ENCODE peak calls at places on chromosomes 11 and 22, in four cellular contexts. One of them, this sample, is unnamed.

GRCh38 chr11:117045956-117046355 is 52.3 kb downstream of the SIK3 start:
- DNase-seq in substantia nigra: peak
- DNase-seq in RPMI7951: peak
- DNase-seq in sciatic nerve: no peak
- DNase-seq in this sample: no peak

GRCh38 chr11:129372609-129373488 is 2.8 kb upstream of the BARX2 start:
- DNase-seq in substantia nigra: no peak
- DNase-seq in RPMI7951: no peak
- DNase-seq in sciatic nerve: no peak
- DNase-seq in this sample: no peak

GRCh38 chr11:11422291-11423128 is 69.5 kb upstream of the CSNK2A3 start:
- DNase-seq in substantia nigra: no peak
- DNase-seq in RPMI7951: no peak
- DNase-seq in sciatic nerve: no peak
- DNase-seq in this sample: no peak

GRCh38 chr11:65559951-65560537 is 1.9 kb upstream of the LTBP3 start:
- DNase-seq in substantia nigra: no peak
- DNase-seq in RPMI7951: peak
- DNase-seq in sciatic nerve: no peak
- DNase-seq in this sample: no peak

GRCh38 chr11:62710001-62710345 is 2.5 kb downstream of the GNG3 start:
- DNase-seq in substantia nigra: no peak
- DNase-seq in RPMI7951: peak
- DNase-seq in sciatic nerve: no peak
- DNase-seq in this sample: no peak

GRCh38 chr11:72821920-72822799 is 7.9 kb downstream of the ATG16L2 start:
- DNase-seq in substantia nigra: peak
- DNase-seq in RPMI7951: peak
- DNase-seq in sciatic nerve: peak
- DNase-seq in this sample: no peak

GRCh38 chr11:1650918-1651262 is 21.3 kb downstream of the KRTAP5-5 start:
- DNase-seq in substantia nigra: no peak
- DNase-seq in RPMI7951: no peak
- DNase-seq in sciatic nerve: peak
- DNase-seq in this sample: no peak

GRCh38 chr11:36196476-36197099 is 92.6 kb downstream of the COMMD9 start:
- DNase-seq in substantia nigra: no peak
- DNase-seq in RPMI7951: no peak
- DNase-seq in sciatic nerve: no peak
- DNase-seq in this sample: no peak

GRCh38 chr22:37173709-37174108 is 14.3 kb downstream of the C1QTNF6 start:
- DNase-seq in substantia nigra: no peak
- DNase-seq in RPMI7951: no peak
- DNase-seq in sciatic nerve: peak
- DNase-seq in this sample: no peak

GRCh38 chr11:33567004-33567403 is 133.6 kb downstream of the C11orf91 start:
- DNase-seq in substantia nigra: no peak
- DNase-seq in RPMI7951: no peak
- DNase-seq in sciatic nerve: no peak
- DNase-seq in this sample: no peak

GRCh38 chr11:67303989-67304411 is 670 bp downstream of the SSH3 start:
- DNase-seq in substantia nigra: no peak
- DNase-seq in RPMI7951: peak
- DNase-seq in sciatic nerve: peak
- DNase-seq in this sample: no peak

GRCh38 chr11:134261626-134262488 is 8.5 kb downstream of the ACAD8 start:
- DNase-seq in substantia nigra: no peak
- DNase-seq in RPMI7951: no peak
- DNase-seq in sciatic nerve: no peak
- DNase-seq in this sample: peak

GRCh38 chr22:22974795-22975580 is 87.4 kb downstream of the IGLL5 start:
- DNase-seq in substantia nigra: no peak
- DNase-seq in RPMI7951: no peak
- DNase-seq in sciatic nerve: no peak
- DNase-seq in this sample: no peak

GRCh38 chr22:48783821-48784266 is 1043.8 kb downstream of the BRD1 start:
- DNase-seq in substantia nigra: no peak
- DNase-seq in RPMI7951: no peak
- DNase-seq in sciatic nerve: no peak
- DNase-seq in this sample: no peak

GRCh38 chr11:27718853-27719574 is 18.8 kb upstream of the BDNF start:
- DNase-seq in substantia nigra: no peak
- DNase-seq in RPMI7951: peak
- DNase-seq in sciatic nerve: no peak
- DNase-seq in this sample: peak

GRCh38 chr11:6747097-6747662 is 24.6 kb downstream of the OR2AG2 start:
- DNase-seq in substantia nigra: no peak
- DNase-seq in RPMI7951: no peak
- DNase-seq in sciatic nerve: no peak
- DNase-seq in this sample: no peak

GRCh38 chr11:12629601-12630313 is 44.5 kb upstream of the TEAD1 start:
- DNase-seq in substantia nigra: no peak
- DNase-seq in RPMI7951: peak
- DNase-seq in sciatic nerve: no peak
- DNase-seq in this sample: no peak

GRCh38 chr11:62127426-62127825 is 3.6 kb downstream of the INCENP start:
- DNase-seq in substantia nigra: no peak
- DNase-seq in RPMI7951: no peak
- DNase-seq in sciatic nerve: no peak
- DNase-seq in this sample: no peak

GRCh38 chr11:81995907-81996306 is 737.8 kb downstream of the FAM181B start:
- DNase-seq in substantia nigra: no peak
- DNase-seq in RPMI7951: no peak
- DNase-seq in sciatic nerve: no peak
- DNase-seq in this sample: no peak

GRCh38 chr11:65663634-65664200 is 1.0 kb upstream of the RELA start:
- DNase-seq in substantia nigra: no peak
- DNase-seq in RPMI7951: peak
- DNase-seq in sciatic nerve: peak
- DNase-seq in this sample: peak

GRCh38 chr11:19398772-19399542 is 158.2 kb upstream of the E2F8 start:
- DNase-seq in substantia nigra: no peak
- DNase-seq in RPMI7951: no peak
- DNase-seq in sciatic nerve: no peak
- DNase-seq in this sample: peak

GRCh38 chr11:64207247-64208085 is 945 bp downstream of the FERMT3 start:
- DNase-seq in substantia nigra: no peak
- DNase-seq in RPMI7951: peak
- DNase-seq in sciatic nerve: peak
- DNase-seq in this sample: peak

GRCh38 chr11:57502870-57503269 is 12.6 kb downstream of the SLC43A1 start:
- DNase-seq in substantia nigra: no peak
- DNase-seq in RPMI7951: no peak
- DNase-seq in sciatic nerve: no peak
- DNase-seq in this sample: no peak

GRCh38 chr22:23772315-23773246 is at the start of gene MMP11:
- DNase-seq in substantia nigra: no peak
- DNase-seq in RPMI7951: peak
- DNase-seq in sciatic nerve: peak
- DNase-seq in this sample: peak

GRCh38 chr11:8832571-8833260 is 78.3 kb upstream of the AKIP1 start:
- DNase-seq in substantia nigra: no peak
- DNase-seq in RPMI7951: peak
- DNase-seq in sciatic nerve: no peak
- DNase-seq in this sample: peak

GRCh38 chr22:29479417-29480261 is at the start of gene NEFH:
- DNase-seq in substantia nigra: no peak
- DNase-seq in RPMI7951: no peak
- DNase-seq in sciatic nerve: no peak
- DNase-seq in this sample: no peak

GRCh38 chr11:80315263-80315662 is 874.4 kb upstream of the TENM4 start:
- DNase-seq in substantia nigra: no peak
- DNase-seq in RPMI7951: no peak
- DNase-seq in sciatic nerve: no peak
- DNase-seq in this sample: no peak

GRCh38 chr22:26330971-26331625 is 98.0 kb upstream of the ASPHD2 start:
- DNase-seq in substantia nigra: no peak
- DNase-seq in RPMI7951: peak
- DNase-seq in sciatic nerve: no peak
- DNase-seq in this sample: peak

GRCh38 chr11:94218372-94218771 is 86.0 kb upstream of the IZUMO1R start:
- DNase-seq in substantia nigra: no peak
- DNase-seq in RPMI7951: no peak
- DNase-seq in sciatic nerve: no peak
- DNase-seq in this sample: no peak

GRCh38 chr11:114026355-114026754 is 33.2 kb upstream of the ZBTB16 start:
- DNase-seq in substantia nigra: no peak
- DNase-seq in RPMI7951: peak
- DNase-seq in sciatic nerve: no peak
- DNase-seq in this sample: no peak

GRCh38 chr11:119880873-119881272 is 151.9 kb upstream of the NECTIN1 start:
- DNase-seq in substantia nigra: no peak
- DNase-seq in RPMI7951: no peak
- DNase-seq in sciatic nerve: no peak
- DNase-seq in this sample: no peak

GRCh38 chr11:28566643-28567042 is 458.5 kb downstream of the METTL15 start:
- DNase-seq in substantia nigra: no peak
- DNase-seq in RPMI7951: peak
- DNase-seq in sciatic nerve: peak
- DNase-seq in this sample: peak

GRCh38 chr11:120432056-120433018 is 79.2 kb upstream of the GRIK4 start:
- DNase-seq in substantia nigra: no peak
- DNase-seq in RPMI7951: peak
- DNase-seq in sciatic nerve: no peak
- DNase-seq in this sample: peak

GRCh38 chr22:44405661-44406060 is 92.4 kb downstream of the RTL6 start:
- DNase-seq in substantia nigra: no peak
- DNase-seq in RPMI7951: no peak
- DNase-seq in sciatic nerve: no peak
- DNase-seq in this sample: no peak